ENCODE peak calls at places on chromosomes 3 and 15, in nine cellular contexts. One of them, this sample, is unnamed.
A peak's percentile ranks its signal among the peaks of the same experiment; 100 is the strongest.

GRCh38 chr3:85821130-85821756 is 862.5 kb downstream of the CADM2 start:
- DNase-seq in sigmoid colon: no peak
- DNase-seq in CD4-positive, alpha-beta memory T cell: no peak
- DNase-seq in adipocyte: peak; percentile 0
- DNase-seq in heart right ventricle: no peak
- DNase-seq in aorta: no peak
- DNase-seq in uterus: no peak
- DNase-seq in mammary epithelial cell: peak; percentile 14
- DNase-seq in A549: peak; percentile 1
- DNase-seq in this sample: peak; percentile 5

GRCh38 chr15:49145651-49146609 is 9.5 kb downstream of the COPS2 start:
- DNase-seq in sigmoid colon: no peak
- DNase-seq in CD4-positive, alpha-beta memory T cell: peak; percentile 24
- DNase-seq in adipocyte: peak; percentile 89
- DNase-seq in heart right ventricle: peak; percentile 26
- DNase-seq in aorta: no peak
- DNase-seq in uterus: no peak
- DNase-seq in mammary epithelial cell: peak; percentile 52
- DNase-seq in A549: peak; percentile 18
- DNase-seq in this sample: peak; percentile 75

GRCh38 chr15:79874242-79874641 is 22.6 kb downstream of the MTHFS start:
- DNase-seq in sigmoid colon: no peak
- DNase-seq in CD4-positive, alpha-beta memory T cell: no peak
- DNase-seq in adipocyte: no peak
- DNase-seq in heart right ventricle: no peak
- DNase-seq in aorta: no peak
- DNase-seq in uterus: no peak
- DNase-seq in mammary epithelial cell: peak; percentile 79
- DNase-seq in A549: no peak
- DNase-seq in this sample: no peak

GRCh38 chr3:116280130-116280740 is 165.1 kb downstream of the LSAMP start:
- DNase-seq in sigmoid colon: no peak
- DNase-seq in CD4-positive, alpha-beta memory T cell: no peak
- DNase-seq in adipocyte: no peak
- DNase-seq in heart right ventricle: no peak
- DNase-seq in aorta: no peak
- DNase-seq in uterus: no peak
- DNase-seq in mammary epithelial cell: no peak
- DNase-seq in A549: no peak
- DNase-seq in this sample: no peak

GRCh38 chr3:57393957-57394356 is 101.5 kb upstream of the ASB14 start:
- DNase-seq in sigmoid colon: no peak
- DNase-seq in CD4-positive, alpha-beta memory T cell: no peak
- DNase-seq in adipocyte: no peak
- DNase-seq in heart right ventricle: no peak
- DNase-seq in aorta: no peak
- DNase-seq in uterus: no peak
- DNase-seq in mammary epithelial cell: no peak
- DNase-seq in A549: no peak
- DNase-seq in this sample: no peak

GRCh38 chr3:2354702-2355101 is 256.0 kb downstream of the CNTN4 start:
- DNase-seq in sigmoid colon: no peak
- DNase-seq in CD4-positive, alpha-beta memory T cell: no peak
- DNase-seq in adipocyte: no peak
- DNase-seq in heart right ventricle: peak; percentile 15
- DNase-seq in aorta: no peak
- DNase-seq in uterus: no peak
- DNase-seq in mammary epithelial cell: no peak
- DNase-seq in A549: no peak
- DNase-seq in this sample: no peak

GRCh38 chr3:46649436-46649835 is 37.1 kb downstream of the FAM240A start:
- DNase-seq in sigmoid colon: no peak
- DNase-seq in CD4-positive, alpha-beta memory T cell: no peak
- DNase-seq in adipocyte: no peak
- DNase-seq in heart right ventricle: no peak
- DNase-seq in aorta: no peak
- DNase-seq in uterus: no peak
- DNase-seq in mammary epithelial cell: no peak
- DNase-seq in A549: no peak
- DNase-seq in this sample: peak; percentile 66

GRCh38 chr3:36165509-36165908 is 214.8 kb upstream of the STAC start:
- DNase-seq in sigmoid colon: no peak
- DNase-seq in CD4-positive, alpha-beta memory T cell: no peak
- DNase-seq in adipocyte: no peak
- DNase-seq in heart right ventricle: no peak
- DNase-seq in aorta: no peak
- DNase-seq in uterus: no peak
- DNase-seq in mammary epithelial cell: no peak
- DNase-seq in A549: no peak
- DNase-seq in this sample: no peak

GRCh38 chr3:63948995-63949394 is 36.8 kb upstream of the SCAANT1 start:
- DNase-seq in sigmoid colon: no peak
- DNase-seq in CD4-positive, alpha-beta memory T cell: no peak
- DNase-seq in adipocyte: peak; percentile 90
- DNase-seq in heart right ventricle: no peak
- DNase-seq in aorta: no peak
- DNase-seq in uterus: no peak
- DNase-seq in mammary epithelial cell: no peak
- DNase-seq in A549: no peak
- DNase-seq in this sample: peak; percentile 83

GRCh38 chr3:197027151-197027895 is 2.3 kb downstream of the MELTF start:
- DNase-seq in sigmoid colon: no peak
- DNase-seq in CD4-positive, alpha-beta memory T cell: no peak
- DNase-seq in adipocyte: no peak
- DNase-seq in heart right ventricle: no peak
- DNase-seq in aorta: peak; percentile 41
- DNase-seq in uterus: no peak
- DNase-seq in mammary epithelial cell: peak; percentile 54
- DNase-seq in A549: no peak
- DNase-seq in this sample: peak; percentile 21

DNA sequence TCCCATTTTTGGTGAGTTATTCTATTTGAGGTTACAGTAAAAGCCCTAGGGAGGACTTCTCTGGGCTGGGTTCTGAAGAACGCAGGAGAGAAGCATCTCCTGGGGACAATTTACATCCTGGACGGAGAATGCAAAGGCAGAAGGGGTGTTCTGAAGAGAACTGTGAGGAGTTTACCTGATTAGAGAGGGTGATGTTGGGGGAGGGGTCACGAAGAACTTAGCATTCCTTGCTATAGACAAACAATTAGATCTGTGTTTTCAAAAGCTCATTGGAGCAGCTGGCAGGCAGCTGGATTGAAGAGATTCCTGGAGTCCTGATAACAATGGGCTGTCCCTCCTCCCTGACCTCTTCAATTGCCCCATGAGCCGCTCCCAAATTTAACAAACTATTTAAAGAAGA is 55.2 kb downstream of the ARHGAP31 start:
- DNase-seq in sigmoid colon: no peak
- DNase-seq in CD4-positive, alpha-beta memory T cell: no peak
- DNase-seq in adipocyte: no peak
- DNase-seq in heart right ventricle: no peak
- DNase-seq in aorta: no peak
- DNase-seq in uterus: no peak
- DNase-seq in mammary epithelial cell: no peak
- DNase-seq in A549: no peak
- DNase-seq in this sample: no peak
- H3K4me1 ChIP-seq in sigmoid colon: peaks cover 7% of the 10 kb centered on the region
- H3K4me1 ChIP-seq in CD4-positive, alpha-beta memory T cell: peaks cover 24% of the 10 kb centered on the region
- H3K4me1 ChIP-seq in adipocyte: peaks cover 14% of the 10 kb centered on the region
- H3K4me1 ChIP-seq in heart right ventricle: peaks cover 93% of the 10 kb centered on the region
- H3K4me1 ChIP-seq in aorta: no peaks in the 10 kb centered on the region
- H3K4me1 ChIP-seq in uterus: no peaks in the 10 kb centered on the region
- H3K4me1 ChIP-seq in mammary epithelial cell: no peaks in the 10 kb centered on the region
- H3K4me1 ChIP-seq in A549: no peaks in the 10 kb centered on the region
- H3K4me1 ChIP-seq in this sample: peaks cover 22% of the 10 kb centered on the region

GRCh38 chr3:195209083-195209835 is 61.7 kb downstream of the XXYLT1 start:
- DNase-seq in sigmoid colon: peak; percentile 77
- DNase-seq in CD4-positive, alpha-beta memory T cell: no peak
- DNase-seq in adipocyte: no peak
- DNase-seq in heart right ventricle: no peak
- DNase-seq in aorta: peak; percentile 44
- DNase-seq in uterus: peak; percentile 43
- DNase-seq in mammary epithelial cell: no peak
- DNase-seq in A549: no peak
- DNase-seq in this sample: peak; percentile 65

GRCh38 chr3:195207731-195208130 is 63.2 kb downstream of the XXYLT1 start:
- DNase-seq in sigmoid colon: no peak
- DNase-seq in CD4-positive, alpha-beta memory T cell: no peak
- DNase-seq in adipocyte: no peak
- DNase-seq in heart right ventricle: no peak
- DNase-seq in aorta: no peak
- DNase-seq in uterus: peak; percentile 27
- DNase-seq in mammary epithelial cell: no peak
- DNase-seq in A549: no peak
- DNase-seq in this sample: no peak

GRCh38 chr3:195208183-195208582 is 62.8 kb downstream of the XXYLT1 start:
- DNase-seq in sigmoid colon: no peak
- DNase-seq in CD4-positive, alpha-beta memory T cell: no peak
- DNase-seq in adipocyte: no peak
- DNase-seq in heart right ventricle: no peak
- DNase-seq in aorta: no peak
- DNase-seq in uterus: peak; percentile 13
- DNase-seq in mammary epithelial cell: no peak
- DNase-seq in A549: no peak
- DNase-seq in this sample: no peak

GRCh38 chr3:195208631-195209030 is 62.3 kb downstream of the XXYLT1 start:
- DNase-seq in sigmoid colon: no peak
- DNase-seq in CD4-positive, alpha-beta memory T cell: no peak
- DNase-seq in adipocyte: no peak
- DNase-seq in heart right ventricle: no peak
- DNase-seq in aorta: no peak
- DNase-seq in uterus: peak; percentile 11
- DNase-seq in mammary epithelial cell: no peak
- DNase-seq in A549: no peak
- DNase-seq in this sample: no peak

GRCh38 chr3:195207056-195207455 is 63.9 kb downstream of the XXYLT1 start:
- DNase-seq in sigmoid colon: no peak
- DNase-seq in CD4-positive, alpha-beta memory T cell: no peak
- DNase-seq in adipocyte: no peak
- DNase-seq in heart right ventricle: no peak
- DNase-seq in aorta: no peak
- DNase-seq in uterus: peak; percentile 14
- DNase-seq in mammary epithelial cell: no peak
- DNase-seq in A549: no peak
- DNase-seq in this sample: no peak
- H3K4me1 ChIP-seq in sigmoid colon: peaks cover 55% of the 10 kb centered on the region
- H3K4me1 ChIP-seq in CD4-positive, alpha-beta memory T cell: peaks cover 21% of the 10 kb centered on the region
- H3K4me1 ChIP-seq in adipocyte: peaks cover 78% of the 10 kb centered on the region
- H3K4me1 ChIP-seq in heart right ventricle: peaks cover 66% of the 10 kb centered on the region
- H3K4me1 ChIP-seq in aorta: no peaks in the 10 kb centered on the region
- H3K4me1 ChIP-seq in uterus: peaks cover 10% of the 10 kb centered on the region
- H3K4me1 ChIP-seq in mammary epithelial cell: peaks cover 16% of the 10 kb centered on the region
- H3K4me1 ChIP-seq in A549: peaks cover 13% of the 10 kb centered on the region
- H3K4me1 ChIP-seq in this sample: peaks cover 63% of the 10 kb centered on the region

DNA sequence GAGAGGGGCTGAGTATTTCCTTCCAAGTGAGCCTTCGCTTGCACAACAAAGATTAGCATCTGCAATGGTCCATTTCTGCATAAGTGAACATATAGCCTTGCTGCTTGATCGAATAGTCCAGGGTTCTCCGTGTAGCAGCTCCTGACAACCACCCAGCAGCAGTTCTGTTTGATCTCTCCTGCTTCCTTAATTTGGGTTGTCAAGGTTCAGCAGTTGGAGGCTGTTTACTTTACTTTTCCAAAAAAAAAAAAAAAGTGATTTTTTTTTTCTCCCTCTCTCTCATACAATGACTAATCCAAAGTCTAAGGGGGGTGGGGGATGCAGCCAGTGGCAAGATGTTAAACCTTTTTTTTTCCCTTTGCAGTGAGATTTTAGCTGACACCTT is 3.6 kb downstream of the FOXP1 start:
- DNase-seq in sigmoid colon: no peak
- DNase-seq in CD4-positive, alpha-beta memory T cell: no peak
- DNase-seq in adipocyte: peak; percentile 56
- DNase-seq in heart right ventricle: no peak
- DNase-seq in aorta: no peak
- DNase-seq in uterus: peak; percentile 29
- DNase-seq in mammary epithelial cell: peak; percentile 55
- DNase-seq in A549: no peak
- DNase-seq in this sample: peak; percentile 66
- H3K4me1 ChIP-seq in sigmoid colon: peaks cover 22% of the 10 kb centered on the region
- H3K4me1 ChIP-seq in CD4-positive, alpha-beta memory T cell: peaks cover 12% of the 10 kb centered on the region
- H3K4me1 ChIP-seq in adipocyte: peaks cover 4% of the 10 kb centered on the region
- H3K4me1 ChIP-seq in heart right ventricle: peaks cover 41% of the 10 kb centered on the region
- H3K4me1 ChIP-seq in aorta: peaks cover 1% of the 10 kb centered on the region
- H3K4me1 ChIP-seq in uterus: no peaks in the 10 kb centered on the region
- H3K4me1 ChIP-seq in mammary epithelial cell: peaks cover 39% of the 10 kb centered on the region
- H3K4me1 ChIP-seq in A549: peaks cover 36% of the 10 kb centered on the region
- H3K4me1 ChIP-seq in this sample: peaks cover 34% of the 10 kb centered on the region

GRCh38 chr3:44968447-44968858 is 7.5 kb downstream of the ZDHHC3 start:
- DNase-seq in sigmoid colon: no peak
- DNase-seq in CD4-positive, alpha-beta memory T cell: no peak
- DNase-seq in adipocyte: no peak
- DNase-seq in heart right ventricle: no peak
- DNase-seq in aorta: no peak
- DNase-seq in uterus: no peak
- DNase-seq in mammary epithelial cell: no peak
- DNase-seq in A549: no peak
- DNase-seq in this sample: no peak

GRCh38 chr3:44965165-44965564 is 10.8 kb downstream of the ZDHHC3 start:
- DNase-seq in sigmoid colon: no peak
- DNase-seq in CD4-positive, alpha-beta memory T cell: no peak
- DNase-seq in adipocyte: no peak
- DNase-seq in heart right ventricle: no peak
- DNase-seq in aorta: no peak
- DNase-seq in uterus: no peak
- DNase-seq in mammary epithelial cell: no peak
- DNase-seq in A549: no peak
- DNase-seq in this sample: no peak

GRCh38 chr3:44969779-44970178 is 6.2 kb downstream of the ZDHHC3 start:
- DNase-seq in sigmoid colon: no peak
- DNase-seq in CD4-positive, alpha-beta memory T cell: no peak
- DNase-seq in adipocyte: no peak
- DNase-seq in heart right ventricle: no peak
- DNase-seq in aorta: no peak
- DNase-seq in uterus: no peak
- DNase-seq in mammary epithelial cell: no peak
- DNase-seq in A549: no peak
- DNase-seq in this sample: no peak

GRCh38 chr3:44969170-44969569 is 6.8 kb downstream of the ZDHHC3 start:
- DNase-seq in sigmoid colon: no peak
- DNase-seq in CD4-positive, alpha-beta memory T cell: no peak
- DNase-seq in adipocyte: no peak
- DNase-seq in heart right ventricle: no peak
- DNase-seq in aorta: no peak
- DNase-seq in uterus: no peak
- DNase-seq in mammary epithelial cell: no peak
- DNase-seq in A549: no peak
- DNase-seq in this sample: no peak

DNA sequence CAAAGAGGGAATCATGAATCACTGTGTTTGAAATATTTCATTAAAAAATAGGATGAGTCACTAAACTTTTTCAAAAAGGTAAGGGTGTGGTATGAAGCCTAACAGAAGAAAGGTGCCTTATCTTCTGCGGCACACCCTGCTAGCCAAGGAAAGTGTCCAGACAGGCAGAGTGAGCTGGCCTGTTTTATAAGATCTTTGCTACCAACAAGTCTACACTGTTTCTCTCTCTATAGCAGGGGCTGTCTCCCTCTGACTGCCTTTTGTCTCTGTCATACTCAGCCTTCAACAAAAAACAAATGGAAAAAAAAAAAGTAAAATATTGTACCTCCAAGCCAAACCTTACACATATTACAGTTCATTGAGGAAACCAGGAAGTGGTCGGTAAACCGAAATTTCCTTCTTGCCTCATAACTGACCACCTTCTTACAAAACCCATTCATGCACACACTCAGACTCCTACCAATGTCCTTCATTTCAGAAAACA is 9.1 kb downstream of the ZDHHC3 start:
- DNase-seq in sigmoid colon: no peak
- DNase-seq in CD4-positive, alpha-beta memory T cell: no peak
- DNase-seq in adipocyte: no peak
- DNase-seq in heart right ventricle: no peak
- DNase-seq in aorta: no peak
- DNase-seq in uterus: no peak
- DNase-seq in mammary epithelial cell: peak; percentile 99
- DNase-seq in A549: no peak
- DNase-seq in this sample: no peak
- H3K4me1 ChIP-seq in sigmoid colon: no peaks in the 10 kb centered on the region
- H3K4me1 ChIP-seq in CD4-positive, alpha-beta memory T cell: peaks cover 33% of the 10 kb centered on the region
- H3K4me1 ChIP-seq in adipocyte: peaks cover 7% of the 10 kb centered on the region
- H3K4me1 ChIP-seq in heart right ventricle: peaks cover 67% of the 10 kb centered on the region
- H3K4me1 ChIP-seq in aorta: no peaks in the 10 kb centered on the region
- H3K4me1 ChIP-seq in uterus: no peaks in the 10 kb centered on the region
- H3K4me1 ChIP-seq in mammary epithelial cell: peaks cover 85% of the 10 kb centered on the region
- H3K4me1 ChIP-seq in A549: peaks cover 6% of the 10 kb centered on the region
- H3K4me1 ChIP-seq in this sample: no peaks in the 10 kb centered on the region

This sample was measured in GM23248.